ENCODE peak calls at places on chromosomes 16 and 17, in five cellular contexts. F is fibroblast of the aortic adventitia, K is AG09309, T is OCI-LY7, U is brain microvascular endothelial cell. S is an unnamed sample.

GRCh38 chr16:49021136-49021535 is 260.5 kb downstream of the CBLN1 start:
- DNase-seq in T (no peak), K (peak; percentile 55), U (no peak), F (peak; percentile 79), S (peak; percentile 98)

GRCh38 chr17:65527857-65528591 is 33.4 kb downstream of the AXIN2 start:
- DNase-seq in F (no peak), U (no peak), K (no peak), T (no peak), S (no peak)

GRCh38 chr16:25109643-25110042 is 1.9 kb upstream of the LCMT1 start:
- DNase-seq in K (peak; percentile 86), F (peak; percentile 97), T (no peak), U (peak; percentile 98), S (peak; percentile 90)

GRCh38 chr16:11868412-11868980 is 17.2 kb upstream of the RSL1D1 start:
- DNase-seq in K (no peak), F (no peak), T (no peak), U (no peak), S (no peak)

GRCh38 chr16:84724619-84725307 is 25.0 kb downstream of the USP10 start:
- DNase-seq in U (no peak), T (peak; percentile 53), F (peak; percentile 66), K (no peak), S (peak; percentile 32)

GRCh38 chr17:27540300-27541105 is 84.3 kb downstream of the KSR1 start:
- DNase-seq in K (peak; percentile 91), U (peak; percentile 99), T (no peak), F (peak; percentile 99), S (peak; percentile 55)

GRCh38 chr16:1610841-1611653 is 825 bp downstream of the IFT140 start:
- DNase-seq in F (peak; percentile 2), K (no peak), U (peak; percentile 47), T (peak; percentile 27), S (peak; percentile 17)

GRCh38 chr16:53518550-53519416 is 15.8 kb upstream of the AKTIP start:
- DNase-seq in U (peak; percentile 74), F (peak; percentile 72), T (peak; percentile 80), K (no peak), S (peak; percentile 69)

GRCh38 chr16:16882766-16883165 is 503.8 kb downstream of the NPIPA7 start:
- DNase-seq in T (no peak), U (no peak), K (no peak), F (no peak), S (no peak)

GRCh38 chr16:67173808-67174705 is 3.7 kb downstream of the NOL3 start:
- DNase-seq in K (no peak), U (peak; percentile 60), F (peak; percentile 72), T (peak; percentile 35), S (no peak)

GRCh38 chr16:88356727-88357199 is 26.0 kb upstream of the ZNF469 start:
- DNase-seq in F (no peak), T (no peak), K (no peak), U (no peak), S (no peak)

GRCh38 chr17:45757431-45758218 is 26.5 kb upstream of the CRHR1 start:
- DNase-seq in K (no peak), T (no peak), U (no peak), F (no peak), S (no peak)

GRCh38 chr17:28471127-28471453 is 2.4 kb upstream of the SLC13A2 start:
- DNase-seq in U (no peak), F (no peak), T (no peak), K (no peak), S (no peak)

GRCh38 chr17:48626470-48627241 is 498 bp upstream of the HOXB9 start:
- DNase-seq in F (no peak), T (no peak), K (no peak), U (no peak), S (no peak)

GRCh38 chr17:67818110-67819002 is 6.9 kb upstream of the BPTF start:
- DNase-seq in U (no peak), K (no peak), F (no peak), T (peak; percentile 88), S (no peak)

GRCh38 chr17:51455931-51456330 is 195.6 kb downstream of the UTP18 start:
- DNase-seq in K (no peak), F (no peak), U (no peak), T (no peak), S (no peak)

GRCh38 chr17:17849863-17850373 is 13.1 kb upstream of the SREBF1 start:
- DNase-seq in K (no peak), F (peak; percentile 51), T (peak; percentile 85), U (peak; percentile 76), S (no peak)

GRCh38 chr17:76500074-76500744 is 1.0 kb downstream of the RHBDF2 start:
- DNase-seq in F (no peak), T (peak; percentile 50), U (no peak), K (no peak), S (no peak)

GRCh38 chr16:17076121-17076757 is 394.5 kb downstream of the XYLT1 start:
- DNase-seq in F (no peak), T (no peak), K (no peak), U (no peak), S (no peak)

GRCh38 chr17:72126575-72127486 is 6.0 kb downstream of the SOX9 start:
- DNase-seq in F (peak; percentile 38), U (peak; percentile 79), T (no peak), K (no peak), S (no peak)

GRCh38 chr16:81315271-81316175 is 761 bp downstream of the GAN start:
- DNase-seq in F (peak; percentile 46), T (peak; percentile 59), K (no peak), U (peak; percentile 28), S (no peak)

GRCh38 chr16:53991181-53992056 is 287.5 kb downstream of the FTO start:
- DNase-seq in K (no peak), T (no peak), U (peak; percentile 42), F (peak; percentile 23), S (peak; percentile 1)

GRCh38 chr16:54430491-54431030 is 144.0 kb upstream of the IRX3 start:
- DNase-seq in K (peak; percentile 64), F (peak; percentile 73), T (no peak), U (peak; percentile 28), S (peak; percentile 84)

GRCh38 chr17:37516131-37516561 is 26.5 kb downstream of the DUSP14 start:
- DNase-seq in K (no peak), F (peak; percentile 59), T (no peak), U (no peak), S (no peak)

GRCh38 chr17:79109584-79109983 is 35.0 kb downstream of the ENGASE start:
- DNase-seq in U (no peak), F (no peak), T (no peak), K (no peak), S (no peak)

GRCh38 chr17:70552982-70553334 is 383.6 kb downstream of the KCNJ2 start:
- DNase-seq in U (no peak), T (no peak), K (no peak), F (no peak), S (no peak)

GRCh38 chr16:15691046-15691445 is 41.0 kb downstream of the NDE1 start:
- DNase-seq in U (no peak), T (no peak), K (no peak), F (no peak), S (no peak)
- TF ChIP-seq CTCF in U (no peak), T (no peak), K (no peak), F (no peak), S (no peak)

GRCh38 chr16:74100405-74101316 is 196.0 kb upstream of the PSMD7 start:
- DNase-seq in F (no peak), T (no peak), K (no peak), U (no peak), S (no peak)
- H3K4me3 ChIP-seq in F (no peak overlapping the region), T (no peak overlapping the region), K (no peak overlapping the region), U (no peak overlapping the region), S (no peak overlapping the region)

GRCh38 chr17:8753976-8754440 is 4.3 kb downstream of the SPDYE4 start:
- DNase-seq in K (no peak), T (peak; percentile 44), F (peak; percentile 37), U (peak; percentile 22), S (no peak)
- TF ChIP-seq CTCF in K (peak; percentile 52), T (peak; percentile 80), F (peak; percentile 52), U (peak; percentile 53), S (peak; percentile 41)

GRCh38 chr17:5077781-5078105 is 524 bp upstream of the ZFP3 start:
- DNase-seq in U (no peak), K (no peak), F (no peak), T (no peak), S (no peak)
- H3K4me3 ChIP-seq in U (peak overlapping the region; percentile 68), K (peak overlapping the region; percentile 86), F (peak overlapping the region; percentile 77), T (no peak overlapping the region), S (peak overlapping the region; percentile 49)

GRCh38 chr16:73846292-73846849 is 450.2 kb upstream of the PSMD7 start:
- DNase-seq in F (no peak), T (no peak), U (peak; percentile 1), K (no peak), S (no peak)
- TF ChIP-seq CTCF in F (no peak), T (peak; percentile 10), U (peak; percentile 1), K (no peak), S (no peak)

DNA sequence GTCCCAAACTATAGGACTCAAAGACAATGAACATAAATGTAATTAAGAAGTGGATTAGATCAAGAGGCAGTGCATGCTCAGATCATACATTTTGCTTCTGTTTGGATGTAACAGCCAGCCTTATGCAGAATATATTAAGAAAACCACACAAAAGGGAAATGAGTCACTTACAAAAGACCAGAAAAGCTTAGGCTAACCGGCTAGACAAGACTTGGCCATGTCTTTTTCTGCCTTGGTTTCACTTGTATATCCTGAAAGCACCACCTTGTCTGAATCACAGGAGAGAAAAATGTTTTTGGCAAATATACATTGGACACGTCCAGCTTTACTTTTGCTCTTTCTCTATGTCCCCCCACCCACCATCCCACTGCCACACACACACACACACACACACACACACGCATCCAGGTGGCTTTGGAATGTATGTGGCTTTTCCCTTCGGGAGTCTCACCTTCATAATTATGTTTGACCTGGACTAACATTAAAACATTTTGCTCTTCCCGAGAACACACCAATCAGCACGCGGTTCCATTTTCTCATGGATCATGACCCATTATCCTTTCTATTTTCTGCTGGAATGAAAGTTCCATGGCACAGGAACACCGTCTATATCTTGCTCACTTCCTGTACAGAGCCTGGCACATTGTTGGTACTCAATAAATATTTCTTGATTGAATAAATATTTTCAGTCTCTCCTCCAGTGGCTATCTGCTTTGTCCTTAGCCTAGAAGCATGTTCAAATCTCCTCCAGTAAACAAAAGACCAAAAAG is 64.6 kb downstream of the CDK5R1 start:
- DNase-seq in U (peak; percentile 46), F (peak; percentile 6), K (peak; percentile 7), T (no peak), S (no peak)
- H3K4me3 ChIP-seq in U (no peak overlapping the region), F (no peak overlapping the region), K (no peak overlapping the region), T (no peak overlapping the region), S (no peak overlapping the region)

GRCh38 chr16:60755907-60756306 is 1280.3 kb downstream of the CDH8 start:
- DNase-seq in K (no peak), U (no peak), T (no peak), F (no peak), S (no peak)
- TF ChIP-seq CTCF in K (no peak), U (peak; percentile 35), T (peak; percentile 17), F (no peak), S (no peak)

S was measured in HFF-Myc.